ENCODE peak calls at places on chromosomes 16 and 17, in seven cellular contexts. F is heart left ventricle, U is gastrocnemius medialis, E is adrenal gland, G is sigmoid colon, A is A549, R is stomach. X is an unnamed sample.

GRCh38 chr17:4708436-4708835 is 2.0 kb upstream of the ARRB2 start:
- DNase-seq in E (no peak), R (no peak), F (no peak), U (no peak), G (no peak), A (peak; percentile 60), X (no peak)

GRCh38 chr17:48610282-48611211 is at the start of gene HOXB7:
- DNase-seq in U (peak; percentile 39), A (peak; percentile 75), R (peak; percentile 45), E (peak; percentile 83), F (no peak), G (peak; percentile 88), X (peak; percentile 29)

GRCh38 chr17:78998311-78999055 is 11.1 kb downstream of the CANT1 start:
- DNase-seq in G (peak; percentile 63), A (no peak), R (peak; percentile 75), E (peak; percentile 76), U (peak; percentile 32), F (peak; percentile 85), X (no peak)

GRCh38 chr16:15643453-15644305 is 725 bp upstream of the MARF1 start:
- DNase-seq in F (no peak), A (peak; percentile 74), E (peak; percentile 30), R (no peak), U (peak; percentile 25), G (no peak), X (no peak)

GRCh38 chr17:44235583-44235936 is 16.1 kb upstream of the UBTF start:
- DNase-seq in U (no peak), R (no peak), F (no peak), G (no peak), A (peak; percentile 59), E (no peak), X (no peak)

GRCh38 chr17:79631640-79632431 is 21.0 kb upstream of the RBFOX3 start:
- DNase-seq in F (no peak), G (peak; percentile 46), E (peak; percentile 1), U (no peak), A (no peak), R (peak; percentile 17), X (peak; percentile 9)

GRCh38 chr17:850086-850827 is 68.1 kb downstream of the MRM3 start:
- DNase-seq in E (no peak), G (no peak), F (no peak), R (no peak), A (no peak), U (no peak), X (no peak)

GRCh38 chr16:71737501-71737900 is 13.0 kb upstream of the PHLPP2 start:
- DNase-seq in A (no peak), F (no peak), U (no peak), R (no peak), E (no peak), G (no peak), X (no peak)

GRCh38 chr17:31261596-31261995 is 35.4 kb downstream of the OMG start:
- DNase-seq in A (no peak), R (no peak), F (no peak), E (no peak), G (no peak), U (no peak), X (no peak)

GRCh38 chr17:6753006-6753445 is 2.8 kb upstream of the XAF1 start:
- DNase-seq in E (peak; percentile 70), F (peak; percentile 80), R (no peak), G (peak; percentile 80), U (peak; percentile 39), A (no peak), X (peak; percentile 43)

GRCh38 chr17:81230043-81230820 is 7.5 kb upstream of the CEP131 start:
- DNase-seq in E (no peak), F (no peak), G (no peak), A (peak; percentile 56), U (no peak), R (no peak), X (peak; percentile 80)

GRCh38 chr17:66405836-66406679 is 103.6 kb downstream of the PRKCA start:
- DNase-seq in F (no peak), U (no peak), A (no peak), G (no peak), R (no peak), E (peak; percentile 35), X (no peak)

GRCh38 chr17:70050931-70051330 is 24.1 kb upstream of the KCNJ16 start:
- DNase-seq in E (no peak), G (no peak), A (no peak), U (no peak), F (no peak), R (no peak), X (no peak)

GRCh38 chr16:84286568-84287220 is 8.0 kb upstream of the WFDC1 start:
- DNase-seq in G (peak; percentile 87), E (peak; percentile 31), A (no peak), U (peak; percentile 28), R (peak; percentile 44), F (peak; percentile 81), X (no peak)

GRCh38 chr16:29784157-29784556 is 6.1 kb downstream of the ZG16 start:
- DNase-seq in A (no peak), G (no peak), U (no peak), F (no peak), E (no peak), R (no peak), X (peak; percentile 45)

GRCh38 chr17:46974086-46974485 is 5.0 kb downstream of the RPRML start:
- DNase-seq in G (no peak), U (no peak), R (no peak), E (no peak), A (no peak), F (no peak), X (no peak)

GRCh38 chr16:65543781-65544740 is 422.2 kb upstream of the CDH11 start:
- DNase-seq in E (no peak), G (no peak), U (no peak), F (no peak), R (no peak), A (no peak), X (no peak)

GRCh38 chr17:19546289-19547065 is 12.8 kb downstream of the SLC47A1 start:
- DNase-seq in A (no peak), F (no peak), E (peak; percentile 67), G (peak; percentile 75), U (peak; percentile 50), R (peak; percentile 43), X (no peak)

GRCh38 chr16:76226011-76226410 is 51.2 kb upstream of the CNTNAP4 start:
- DNase-seq in A (no peak), G (no peak), F (no peak), U (no peak), R (no peak), E (no peak), X (no peak)

GRCh38 chr16:85429776-85430522 is 183.2 kb upstream of the GSE1 start:
- DNase-seq in E (no peak), A (no peak), F (no peak), G (peak; percentile 52), U (no peak), R (no peak), X (no peak)

GRCh38 chr16:85261657-85262557 is 149.6 kb upstream of the CIBAR2 start:
- DNase-seq in F (no peak), R (no peak), A (no peak), G (no peak), E (no peak), U (no peak), X (no peak)

GRCh38 chr17:76820039-76820438 is 48.2 kb upstream of the MGAT5B start:
- DNase-seq in U (no peak), A (no peak), F (no peak), G (no peak), E (no peak), R (no peak), X (no peak)

DNA sequence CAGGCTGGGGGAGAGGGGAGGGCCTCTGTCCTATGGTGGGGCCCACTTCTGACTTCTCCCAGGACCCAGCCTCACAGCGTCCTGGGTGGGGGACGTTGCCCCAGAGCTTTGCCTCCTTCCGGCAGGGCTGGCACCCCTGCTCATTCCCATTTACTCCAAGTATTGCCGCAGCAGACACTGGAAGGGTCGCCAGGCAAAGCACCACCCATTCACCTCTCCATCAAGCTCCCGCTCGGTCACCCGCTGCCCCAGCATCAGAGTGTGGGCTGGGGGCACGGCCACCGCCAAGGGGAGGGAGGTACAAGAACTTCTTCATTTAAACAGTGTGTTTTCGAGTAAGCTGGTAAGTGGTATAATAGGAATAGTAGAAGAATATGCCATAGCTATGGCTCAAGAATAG is 52.8 kb upstream of the GNG13 start:
- DNase-seq in R (no peak), F (peak; percentile 34), U (no peak), A (no peak), G (no peak), E (no peak), X (peak; percentile 54)
- H3K9me3 ChIP-seq in R (no peaks in the 10 kb centered on the region), F (no peaks in the 10 kb centered on the region), U (no peaks in the 10 kb centered on the region), A (peaks cover 49% of the 10 kb centered on the region), G (no peaks in the 10 kb centered on the region), E (no peaks in the 10 kb centered on the region), X (no peaks in the 10 kb centered on the region)

DNA sequence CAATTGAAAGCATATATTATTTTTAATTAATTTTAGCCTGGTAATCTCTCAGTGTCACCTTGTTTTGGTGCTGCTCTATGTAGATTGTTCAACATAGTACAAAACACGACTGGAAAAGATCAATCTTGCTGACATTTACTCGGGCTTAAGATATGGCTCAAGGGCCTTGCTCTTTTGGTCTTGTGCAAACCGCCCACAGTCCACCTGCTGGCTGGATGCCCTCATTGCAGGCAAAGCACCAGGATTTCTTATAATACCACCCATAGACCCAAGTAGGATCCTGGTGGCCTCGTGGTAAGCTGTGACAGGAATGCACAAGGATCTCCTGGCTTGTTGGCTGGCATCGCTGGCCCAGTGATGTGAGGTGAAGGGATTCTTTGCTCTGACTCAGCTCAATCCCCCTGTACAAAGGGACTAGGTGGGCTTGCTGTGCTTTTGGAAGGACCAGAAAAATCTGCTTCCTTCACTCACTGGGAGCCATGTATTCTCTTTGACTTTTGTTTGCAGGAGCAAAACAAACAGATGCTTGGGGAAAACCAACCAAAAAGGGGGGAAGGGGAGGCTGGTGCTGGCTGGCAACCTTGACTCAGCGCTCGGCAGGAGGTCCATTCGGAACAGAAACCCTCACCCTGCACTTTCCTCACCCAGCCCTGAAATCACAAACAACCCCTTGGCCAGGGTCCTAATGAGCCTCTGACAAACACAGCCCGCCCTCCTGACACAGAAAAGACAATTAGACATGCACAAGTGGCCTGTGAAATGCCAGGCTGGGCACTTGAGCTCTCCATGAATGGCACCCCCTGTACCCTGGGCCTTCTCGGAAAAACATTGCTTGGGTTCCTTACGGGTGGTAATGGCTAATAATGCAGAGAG is 36.6 kb upstream of the MED9 start:
- DNase-seq in U (no peak), E (peak; percentile 49), F (peak; percentile 81), G (no peak), A (peak; percentile 91), R (peak; percentile 80), X (no peak)
- TF ChIP-seq POLR2A in U (no peak), E (no peak), F (no peak), G (no peak), A (no peak), R (no peak), X (no peak)

DNA sequence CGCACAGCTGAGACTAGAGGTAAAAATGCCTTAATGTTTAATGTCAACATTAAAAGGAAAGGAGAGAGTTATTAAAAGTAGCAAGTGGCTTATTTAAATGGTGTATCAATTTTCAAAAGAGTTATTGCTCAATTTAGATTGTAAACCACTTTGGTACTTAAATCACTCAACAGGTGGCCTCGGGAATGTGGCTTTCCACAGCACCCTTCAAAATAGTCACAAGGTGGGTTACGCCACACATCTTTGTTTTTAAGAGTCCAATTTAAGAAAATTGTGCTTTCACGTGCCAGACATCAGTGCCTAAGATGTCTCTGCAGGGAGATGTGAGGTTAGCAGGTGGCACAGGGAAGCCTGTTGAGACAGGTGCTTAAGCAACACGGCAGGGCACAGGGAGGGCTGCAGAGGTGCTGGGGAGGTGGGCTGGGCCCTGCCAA is 27.5 kb upstream of the ADCY7 start:
- DNase-seq in G (no peak), A (no peak), U (no peak), R (no peak), F (no peak), E (no peak), X (no peak)
- TF ChIP-seq CTCF in G (no peak), A (no peak), U (no peak), R (no peak), F (no peak), E (no peak), X (no peak)

GRCh38 chr16:31780342-31780741 is 93.3 kb upstream of the ZNF267 start:
- DNase-seq in G (no peak), F (no peak), U (no peak), E (no peak), A (no peak), R (no peak), X (no peak)
- H3K9me3 ChIP-seq in G (peaks cover 19% of the 10 kb centered on the region), F (peaks cover 10% of the 10 kb centered on the region), U (peaks cover 48% of the 10 kb centered on the region), E (no peaks in the 10 kb centered on the region), A (peaks cover 22% of the 10 kb centered on the region), R (peaks cover 49% of the 10 kb centered on the region), X (peaks cover 84% of the 10 kb centered on the region)